ENCODE peak calls at places on chromosomes 2 and 18, in seven cellular contexts. One of them, this sample, is unnamed.
A peak's percentile ranks its signal among the peaks of the same experiment; 100 is the strongest.

GRCh38 chr2:127226520-127227263 is 6.6 kb upstream of the CYP27C1 start:
- DNase-seq in right lobe of liver: peak; percentile 84
- DNase-seq in lower lobe of right lung: peak; percentile 85
- DNase-seq in GM23248: peak; percentile 91
- DNase-seq in stomach: peak; percentile 72
- DNase-seq in psoas muscle: no peak
- DNase-seq in CD8-positive, alpha-beta T cell: no peak
- DNase-seq in this sample: no peak

GRCh38 chr2:73081181-73081671 is 9.7 kb upstream of the SFXN5 start:
- DNase-seq in lower lobe of right lung: no peak
- DNase-seq in CD8-positive, alpha-beta T cell: no peak
- DNase-seq in right lobe of liver: peak; percentile 12
- DNase-seq in GM23248: no peak
- DNase-seq in psoas muscle: no peak
- DNase-seq in stomach: no peak
- DNase-seq in this sample: no peak

GRCh38 chr2:37326866-37327634 is 2.4 kb upstream of the PRKD3 start:
- DNase-seq in GM23248: peak; percentile 40
- DNase-seq in stomach: no peak
- DNase-seq in right lobe of liver: no peak
- DNase-seq in lower lobe of right lung: no peak
- DNase-seq in CD8-positive, alpha-beta T cell: no peak
- DNase-seq in psoas muscle: no peak
- DNase-seq in this sample: no peak

GRCh38 chr2:12884713-12885282 is 168.1 kb downstream of the TRIB2 start:
- DNase-seq in GM23248: peak; percentile 88
- DNase-seq in stomach: no peak
- DNase-seq in psoas muscle: peak; percentile 63
- DNase-seq in CD8-positive, alpha-beta T cell: no peak
- DNase-seq in lower lobe of right lung: no peak
- DNase-seq in right lobe of liver: peak; percentile 16
- DNase-seq in this sample: no peak

GRCh38 chr2:232896111-232896510 is 26.0 kb downstream of the SNORC start:
- DNase-seq in psoas muscle: no peak
- DNase-seq in CD8-positive, alpha-beta T cell: no peak
- DNase-seq in lower lobe of right lung: no peak
- DNase-seq in right lobe of liver: no peak
- DNase-seq in GM23248: no peak
- DNase-seq in stomach: no peak
- DNase-seq in this sample: no peak

GRCh38 chr2:196290569-196290968 is 119.2 kb upstream of the STK17B start:
- DNase-seq in CD8-positive, alpha-beta T cell: no peak
- DNase-seq in GM23248: no peak
- DNase-seq in lower lobe of right lung: no peak
- DNase-seq in stomach: no peak
- DNase-seq in right lobe of liver: no peak
- DNase-seq in psoas muscle: no peak
- DNase-seq in this sample: no peak

GRCh38 chr2:240650254-240650965 is 25.1 kb downstream of the GPR35 start:
- DNase-seq in psoas muscle: no peak
- DNase-seq in CD8-positive, alpha-beta T cell: no peak
- DNase-seq in GM23248: no peak
- DNase-seq in stomach: no peak
- DNase-seq in right lobe of liver: no peak
- DNase-seq in lower lobe of right lung: no peak
- DNase-seq in this sample: no peak

GRCh38 chr2:213285404-213285803 is 1.1 kb downstream of the SPAG16 start:
- DNase-seq in GM23248: no peak
- DNase-seq in lower lobe of right lung: no peak
- DNase-seq in stomach: no peak
- DNase-seq in right lobe of liver: no peak
- DNase-seq in CD8-positive, alpha-beta T cell: no peak
- DNase-seq in psoas muscle: no peak
- DNase-seq in this sample: no peak

GRCh38 chr2:166017208-166017607 is 63.6 kb upstream of the TTC21B start:
- DNase-seq in stomach: no peak
- DNase-seq in CD8-positive, alpha-beta T cell: no peak
- DNase-seq in GM23248: peak; percentile 14
- DNase-seq in right lobe of liver: no peak
- DNase-seq in lower lobe of right lung: no peak
- DNase-seq in psoas muscle: no peak
- DNase-seq in this sample: no peak

GRCh38 chr18:49399003-49399402 is 61.4 kb downstream of the DYM start:
- DNase-seq in CD8-positive, alpha-beta T cell: no peak
- DNase-seq in psoas muscle: no peak
- DNase-seq in GM23248: no peak
- DNase-seq in lower lobe of right lung: no peak
- DNase-seq in stomach: no peak
- DNase-seq in right lobe of liver: no peak
- DNase-seq in this sample: no peak

GRCh38 chr2:29963972-29964570 is 42.7 kb upstream of the ALK start:
- DNase-seq in lower lobe of right lung: no peak
- DNase-seq in right lobe of liver: no peak
- DNase-seq in stomach: no peak
- DNase-seq in CD8-positive, alpha-beta T cell: no peak
- DNase-seq in psoas muscle: no peak
- DNase-seq in GM23248: no peak
- DNase-seq in this sample: no peak

GRCh38 chr2:186868344-186868743 is 19.4 kb upstream of the ZSWIM2 start:
- DNase-seq in GM23248: no peak
- DNase-seq in stomach: no peak
- DNase-seq in CD8-positive, alpha-beta T cell: no peak
- DNase-seq in right lobe of liver: no peak
- DNase-seq in lower lobe of right lung: no peak
- DNase-seq in psoas muscle: no peak
- DNase-seq in this sample: no peak

GRCh38 chr18:63161728-63162195 is 157.8 kb downstream of the BCL2 start:
- DNase-seq in psoas muscle: peak; percentile 50
- DNase-seq in CD8-positive, alpha-beta T cell: peak; percentile 88
- DNase-seq in lower lobe of right lung: peak; percentile 61
- DNase-seq in right lobe of liver: peak; percentile 48
- DNase-seq in GM23248: peak; percentile 94
- DNase-seq in stomach: peak; percentile 62
- DNase-seq in this sample: peak; percentile 51

GRCh38 chr2:206540757-206541156 is 97.4 kb downstream of the ADAM23 start:
- DNase-seq in right lobe of liver: no peak
- DNase-seq in lower lobe of right lung: no peak
- DNase-seq in GM23248: no peak
- DNase-seq in stomach: no peak
- DNase-seq in CD8-positive, alpha-beta T cell: no peak
- DNase-seq in psoas muscle: no peak
- DNase-seq in this sample: no peak

GRCh38 chr2:45685299-45685698 is 33.8 kb downstream of the PRKCE start:
- DNase-seq in psoas muscle: no peak
- DNase-seq in GM23248: no peak
- DNase-seq in stomach: no peak
- DNase-seq in right lobe of liver: no peak
- DNase-seq in CD8-positive, alpha-beta T cell: no peak
- DNase-seq in lower lobe of right lung: no peak
- DNase-seq in this sample: no peak

GRCh38 chr2:44802409-44803099 is 138.9 kb upstream of the SIX3 start:
- DNase-seq in GM23248: no peak
- DNase-seq in lower lobe of right lung: no peak
- DNase-seq in psoas muscle: no peak
- DNase-seq in right lobe of liver: no peak
- DNase-seq in CD8-positive, alpha-beta T cell: no peak
- DNase-seq in stomach: peak; percentile 24
- DNase-seq in this sample: peak; percentile 51

GRCh38 chr2:127479219-127479825 is 47.0 kb downstream of the IWS1 start:
- DNase-seq in GM23248: peak; percentile 76
- DNase-seq in lower lobe of right lung: no peak
- DNase-seq in CD8-positive, alpha-beta T cell: no peak
- DNase-seq in stomach: no peak
- DNase-seq in right lobe of liver: no peak
- DNase-seq in psoas muscle: no peak
- DNase-seq in this sample: no peak

GRCh38 chr2:69163109-69163508 is 150.1 kb downstream of the ANTXR1 start:
- DNase-seq in GM23248: peak; percentile 93
- DNase-seq in right lobe of liver: no peak
- DNase-seq in lower lobe of right lung: no peak
- DNase-seq in stomach: no peak
- DNase-seq in CD8-positive, alpha-beta T cell: no peak
- DNase-seq in psoas muscle: no peak
- DNase-seq in this sample: no peak

DNA sequence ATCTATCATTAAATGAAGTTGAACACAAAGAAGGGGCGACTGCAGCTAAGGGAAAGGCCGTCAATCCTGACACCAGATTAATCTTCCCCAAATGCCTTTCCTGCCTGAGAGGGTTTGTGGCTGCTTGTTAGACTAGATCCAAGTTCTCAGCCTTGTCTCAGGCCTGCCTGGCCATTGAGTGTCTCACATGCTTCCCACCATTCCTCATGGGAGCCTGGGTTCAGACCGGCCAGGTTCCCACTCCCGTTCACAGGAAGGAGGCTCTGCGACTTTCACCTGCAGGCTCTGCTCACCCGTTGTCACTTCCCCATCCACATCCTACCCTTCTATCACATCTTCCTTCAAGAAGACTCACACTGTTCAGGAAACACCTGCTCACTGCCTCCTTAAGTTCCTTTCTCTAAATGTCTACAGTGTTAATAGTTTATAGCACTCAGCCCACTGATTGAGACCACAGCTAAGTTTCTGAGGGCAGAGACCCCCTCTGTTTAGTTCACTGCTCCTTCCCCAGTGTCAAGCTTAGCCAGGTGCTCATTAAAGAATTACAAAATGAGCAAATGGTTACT is 283.0 kb upstream of the REV1 start:
- DNase-seq in right lobe of liver: no peak
- DNase-seq in CD8-positive, alpha-beta T cell: no peak
- DNase-seq in lower lobe of right lung: no peak
- DNase-seq in GM23248: no peak
- DNase-seq in stomach: no peak
- DNase-seq in psoas muscle: no peak
- DNase-seq in this sample: no peak
- H3K4me1 ChIP-seq in right lobe of liver: no peaks in the 10 kb centered on the region
- H3K4me1 ChIP-seq in CD8-positive, alpha-beta T cell: no peaks in the 10 kb centered on the region
- H3K4me1 ChIP-seq in lower lobe of right lung: peaks cover 8% of the 10 kb centered on the region
- H3K4me1 ChIP-seq in GM23248: no peaks in the 10 kb centered on the region
- H3K4me1 ChIP-seq in stomach: no peaks in the 10 kb centered on the region
- H3K4me1 ChIP-seq in psoas muscle: no peaks in the 10 kb centered on the region
- H3K4me1 ChIP-seq in this sample: no peaks in the 10 kb centered on the region

GRCh38 chr2:150916434-150916833 is 345.2 kb downstream of the RBM43 start:
- DNase-seq in psoas muscle: no peak
- DNase-seq in lower lobe of right lung: no peak
- DNase-seq in CD8-positive, alpha-beta T cell: no peak
- DNase-seq in right lobe of liver: no peak
- DNase-seq in stomach: no peak
- DNase-seq in GM23248: no peak
- DNase-seq in this sample: no peak

GRCh38 chr2:150916997-150917396 is 344.7 kb downstream of the RBM43 start:
- DNase-seq in lower lobe of right lung: no peak
- DNase-seq in psoas muscle: no peak
- DNase-seq in stomach: no peak
- DNase-seq in CD8-positive, alpha-beta T cell: no peak
- DNase-seq in right lobe of liver: no peak
- DNase-seq in GM23248: peak; percentile 15
- DNase-seq in this sample: no peak

GRCh38 chr2:150917956-150918713 is 343.5 kb downstream of the RBM43 start:
- DNase-seq in GM23248: no peak
- DNase-seq in lower lobe of right lung: no peak
- DNase-seq in stomach: no peak
- DNase-seq in CD8-positive, alpha-beta T cell: no peak
- DNase-seq in psoas muscle: no peak
- DNase-seq in right lobe of liver: no peak
- DNase-seq in this sample: no peak

GRCh38 chr2:150924862-150925261 is 336.8 kb downstream of the RBM43 start:
- DNase-seq in CD8-positive, alpha-beta T cell: no peak
- DNase-seq in stomach: no peak
- DNase-seq in lower lobe of right lung: no peak
- DNase-seq in GM23248: peak; percentile 7
- DNase-seq in psoas muscle: no peak
- DNase-seq in right lobe of liver: no peak
- DNase-seq in this sample: no peak

DNA sequence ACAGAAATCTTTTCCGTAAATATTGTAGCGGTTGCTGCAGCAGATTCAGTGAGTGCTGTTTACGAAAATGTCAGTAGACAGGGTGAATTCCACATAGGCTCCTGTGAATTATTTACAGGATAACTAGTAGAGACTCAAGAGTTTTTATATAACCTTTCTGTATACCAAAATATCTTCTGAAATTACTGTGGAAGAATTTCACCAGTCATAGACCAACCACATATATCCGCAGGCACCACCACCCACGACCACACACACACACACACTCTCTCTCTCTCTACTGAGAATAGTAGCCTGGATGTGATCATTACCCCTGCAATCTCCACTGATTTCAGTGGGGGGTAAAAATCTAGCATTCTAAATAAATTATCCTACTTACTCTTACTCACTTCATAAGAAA is 341.8 kb downstream of the RBM43 start:
- DNase-seq in psoas muscle: no peak
- DNase-seq in lower lobe of right lung: no peak
- DNase-seq in GM23248: peak; percentile 15
- DNase-seq in right lobe of liver: no peak
- DNase-seq in stomach: no peak
- DNase-seq in CD8-positive, alpha-beta T cell: no peak
- DNase-seq in this sample: no peak
- H3K4me1 ChIP-seq in psoas muscle: no peaks in the 10 kb centered on the region
- H3K4me1 ChIP-seq in lower lobe of right lung: no peaks in the 10 kb centered on the region
- H3K4me1 ChIP-seq in GM23248: peaks cover 10% of the 10 kb centered on the region
- H3K4me1 ChIP-seq in right lobe of liver: no peaks in the 10 kb centered on the region
- H3K4me1 ChIP-seq in stomach: no peaks in the 10 kb centered on the region
- H3K4me1 ChIP-seq in CD8-positive, alpha-beta T cell: no peaks in the 10 kb centered on the region
- H3K4me1 ChIP-seq in this sample: no peaks in the 10 kb centered on the region

GRCh38 chr2:6924101-6924917 is 7.1 kb downstream of the RNF144A start:
- DNase-seq in lower lobe of right lung: no peak
- DNase-seq in psoas muscle: no peak
- DNase-seq in right lobe of liver: no peak
- DNase-seq in GM23248: no peak
- DNase-seq in CD8-positive, alpha-beta T cell: no peak
- DNase-seq in stomach: no peak
- DNase-seq in this sample: no peak
- H3K4me1 ChIP-seq in lower lobe of right lung: peaks cover 36% of the 10 kb centered on the region
- H3K4me1 ChIP-seq in psoas muscle: peaks cover 60% of the 10 kb centered on the region
- H3K4me1 ChIP-seq in right lobe of liver: no peaks in the 10 kb centered on the region
- H3K4me1 ChIP-seq in GM23248: no peaks in the 10 kb centered on the region
- H3K4me1 ChIP-seq in CD8-positive, alpha-beta T cell: peaks cover 76% of the 10 kb centered on the region
- H3K4me1 ChIP-seq in stomach: peaks cover 23% of the 10 kb centered on the region
- H3K4me1 ChIP-seq in this sample: no peaks in the 10 kb centered on the region

DNA sequence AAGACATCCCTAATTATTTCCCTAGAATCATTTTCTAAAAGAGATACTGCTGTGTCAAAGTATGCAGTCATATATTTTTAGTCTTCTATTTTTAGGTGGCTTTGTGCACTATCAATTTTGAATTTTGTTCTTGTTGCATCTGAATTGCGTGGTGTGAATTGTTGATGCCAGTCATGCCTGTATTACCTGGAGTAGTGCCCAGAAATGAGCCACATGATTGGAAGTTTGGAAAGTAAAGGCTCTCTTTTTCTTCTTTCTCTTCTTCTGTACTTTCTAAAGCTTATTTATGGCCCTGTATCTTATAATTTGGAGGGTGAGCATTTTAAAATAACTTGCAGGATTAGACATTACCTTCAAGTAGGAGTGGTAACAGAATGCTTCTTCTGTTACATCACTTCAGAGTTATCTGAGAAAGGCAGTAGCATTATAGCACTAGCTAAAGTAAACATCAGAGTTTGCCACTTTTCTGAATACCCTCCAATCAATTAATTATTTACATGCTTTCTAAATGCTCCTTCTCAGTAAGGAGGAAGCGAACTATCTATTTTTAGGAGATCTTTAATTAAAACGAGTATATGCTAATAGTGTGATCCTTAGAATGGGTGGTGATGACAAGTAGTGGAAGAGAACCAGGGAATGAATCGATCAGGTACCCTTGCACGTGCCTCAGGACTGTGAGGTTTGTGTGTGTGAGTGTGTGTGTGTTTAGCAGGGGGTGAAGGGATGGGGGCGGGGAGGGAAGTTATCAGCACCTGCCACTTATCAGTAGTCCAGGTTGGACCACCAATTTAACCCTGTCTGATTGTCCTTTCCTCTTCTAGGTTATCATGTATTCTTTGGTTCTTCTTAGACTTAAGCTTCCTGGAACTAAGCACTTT is 112.5 kb downstream of the MAP3K20 start:
- DNase-seq in lower lobe of right lung: no peak
- DNase-seq in GM23248: peak; percentile 85
- DNase-seq in psoas muscle: no peak
- DNase-seq in CD8-positive, alpha-beta T cell: no peak
- DNase-seq in right lobe of liver: no peak
- DNase-seq in stomach: no peak
- DNase-seq in this sample: no peak
- H3K4me1 ChIP-seq in lower lobe of right lung: peaks cover 24% of the 10 kb centered on the region
- H3K4me1 ChIP-seq in GM23248: peaks cover 54% of the 10 kb centered on the region
- H3K4me1 ChIP-seq in psoas muscle: peaks cover 90% of the 10 kb centered on the region
- H3K4me1 ChIP-seq in CD8-positive, alpha-beta T cell: no peaks in the 10 kb centered on the region
- H3K4me1 ChIP-seq in right lobe of liver: no peaks in the 10 kb centered on the region
- H3K4me1 ChIP-seq in stomach: no peaks in the 10 kb centered on the region
- H3K4me1 ChIP-seq in this sample: peaks cover 15% of the 10 kb centered on the region

This sample was measured in Caco-2.